ENCODE peak calls at places on chromosomes 1 and 21, in four cellular contexts. One of them, this sample, is unnamed.

GRCh38 chr1:51168266-51168845 is 66.3 kb downstream of the C1orf185 start:
- DNase-seq in A549: no peak
- DNase-seq in body of pancreas: no peak
- DNase-seq in heart left ventricle: no peak
- DNase-seq in this sample: no peak

GRCh38 chr1:151838491-151839412 is 868 bp downstream of the C2CD4D start:
- DNase-seq in A549: no peak
- DNase-seq in body of pancreas: no peak
- DNase-seq in heart left ventricle: no peak
- DNase-seq in this sample: no peak

GRCh38 chr1:85278853-85279314 is 2.5 kb upstream of the BCL10 start:
- DNase-seq in A549: peak; percentile 72
- DNase-seq in body of pancreas: peak; percentile 27
- DNase-seq in heart left ventricle: no peak
- DNase-seq in this sample: peak; percentile 86

GRCh38 chr1:81298321-81298720 is 502.4 kb upstream of the ADGRL2 start:
- DNase-seq in A549: no peak
- DNase-seq in body of pancreas: no peak
- DNase-seq in heart left ventricle: no peak
- DNase-seq in this sample: no peak

GRCh38 chr1:153944005-153944821 is 2.3 kb downstream of the DENND4B start:
- DNase-seq in A549: no peak
- DNase-seq in body of pancreas: no peak
- DNase-seq in heart left ventricle: no peak
- DNase-seq in this sample: no peak

GRCh38 chr1:215554865-215555264 is 12.2 kb upstream of the KCTD3 start:
- DNase-seq in A549: no peak
- DNase-seq in body of pancreas: no peak
- DNase-seq in heart left ventricle: no peak
- DNase-seq in this sample: no peak

GRCh38 chr1:61930246-61930645 is 188.0 kb downstream of the PATJ start:
- DNase-seq in A549: no peak
- DNase-seq in body of pancreas: no peak
- DNase-seq in heart left ventricle: no peak
- DNase-seq in this sample: no peak

GRCh38 chr1:30286984-30287839 is 436.2 kb downstream of the MATN1 start:
- DNase-seq in A549: no peak
- DNase-seq in body of pancreas: no peak
- DNase-seq in heart left ventricle: no peak
- DNase-seq in this sample: no peak

GRCh38 chr1:6519935-6520621 is 28.6 kb upstream of the PLEKHG5 start:
- DNase-seq in A549: no peak
- DNase-seq in body of pancreas: peak; percentile 32
- DNase-seq in heart left ventricle: no peak
- DNase-seq in this sample: peak; percentile 80

GRCh38 chr1:47703981-47704596 is 266.2 kb downstream of the FOXD2 start:
- DNase-seq in A549: peak; percentile 15
- DNase-seq in body of pancreas: no peak
- DNase-seq in heart left ventricle: no peak
- DNase-seq in this sample: peak; percentile 32

GRCh38 chr21:38979271-38980196 is 173.8 kb downstream of the ETS2 start:
- DNase-seq in A549: no peak
- DNase-seq in body of pancreas: no peak
- DNase-seq in heart left ventricle: no peak
- DNase-seq in this sample: no peak

GRCh38 chr1:85801520-85801919 is 93.3 kb upstream of the ZNHIT6 start:
- DNase-seq in A549: no peak
- DNase-seq in body of pancreas: no peak
- DNase-seq in heart left ventricle: no peak
- DNase-seq in this sample: peak; percentile 11

GRCh38 chr1:25217015-25217414 is 15.3 kb downstream of the SYF2 start:
- DNase-seq in A549: no peak
- DNase-seq in body of pancreas: no peak
- DNase-seq in heart left ventricle: no peak
- DNase-seq in this sample: no peak

GRCh38 chr1:165603810-165604209 is 27.2 kb upstream of the MGST3 start:
- DNase-seq in A549: no peak
- DNase-seq in body of pancreas: no peak
- DNase-seq in heart left ventricle: no peak
- DNase-seq in this sample: no peak

GRCh38 chr1:975896-976683 is 5.8 kb downstream of the PERM1 start:
- DNase-seq in A549: peak; percentile 80
- DNase-seq in body of pancreas: peak; percentile 71
- DNase-seq in heart left ventricle: no peak
- DNase-seq in this sample: peak; percentile 77

GRCh38 chr1:46622341-46622740 is 5.7 kb upstream of the MOB3C start:
- DNase-seq in A549: peak; percentile 44
- DNase-seq in body of pancreas: peak; percentile 60
- DNase-seq in heart left ventricle: no peak
- DNase-seq in this sample: peak; percentile 36

GRCh38 chr21:45322960-45323461 is 35.3 kb upstream of the POFUT2 start:
- DNase-seq in A549: peak; percentile 69
- DNase-seq in body of pancreas: peak; percentile 71
- DNase-seq in heart left ventricle: peak; percentile 32
- DNase-seq in this sample: no peak

GRCh38 chr1:110874303-110875215 is 1.6 kb downstream of the CD53 start:
- DNase-seq in A549: no peak
- DNase-seq in body of pancreas: no peak
- DNase-seq in heart left ventricle: no peak
- DNase-seq in this sample: no peak

GRCh38 chr1:43436371-43436770 is 17.4 kb downstream of the HYI start:
- DNase-seq in A549: no peak
- DNase-seq in body of pancreas: no peak
- DNase-seq in heart left ventricle: peak; percentile 1
- DNase-seq in this sample: no peak

GRCh38 chr1:29388884-29389283 is 152.6 kb downstream of the PTPRU start:
- DNase-seq in A549: no peak
- DNase-seq in body of pancreas: no peak
- DNase-seq in heart left ventricle: no peak
- DNase-seq in this sample: no peak

GRCh38 chr21:33443174-33443573 is 36.6 kb downstream of the TMEM50B start:
- DNase-seq in A549: no peak
- DNase-seq in body of pancreas: no peak
- DNase-seq in heart left ventricle: no peak
- DNase-seq in this sample: no peak

GRCh38 chr1:182595641-182596240 is 6.7 kb upstream of the RNASEL start:
- DNase-seq in A549: peak; percentile 62
- DNase-seq in body of pancreas: peak; percentile 85
- DNase-seq in heart left ventricle: peak; percentile 56
- DNase-seq in this sample: peak; percentile 51

GRCh38 chr1:187689137-187689536 is 860.4 kb downstream of the PLA2G4A start:
- DNase-seq in A549: no peak
- DNase-seq in body of pancreas: peak; percentile 82
- DNase-seq in heart left ventricle: no peak
- DNase-seq in this sample: peak; percentile 6

GRCh38 chr1:97820470-97821188 is 100.2 kb downstream of the DPYD start:
- DNase-seq in A549: no peak
- DNase-seq in body of pancreas: no peak
- DNase-seq in heart left ventricle: no peak
- DNase-seq in this sample: peak; percentile 5

GRCh38 chr1:33347650-33347992 is 26.7 kb upstream of the A3GALT2 start:
- DNase-seq in A549: peak; percentile 11
- DNase-seq in body of pancreas: no peak
- DNase-seq in heart left ventricle: peak; percentile 73
- DNase-seq in this sample: no peak

GRCh38 chr1:38064232-38064903 is 17.8 kb upstream of the POU3F1 start:
- DNase-seq in A549: no peak
- DNase-seq in body of pancreas: no peak
- DNase-seq in heart left ventricle: no peak
- DNase-seq in this sample: peak; percentile 73

GRCh38 chr1:48084826-48085225 is 87.6 kb upstream of the TRABD2B start:
- DNase-seq in A549: no peak
- DNase-seq in body of pancreas: no peak
- DNase-seq in heart left ventricle: no peak
- DNase-seq in this sample: no peak

GRCh38 chr1:226827458-226827857 is 43.0 kb upstream of the PSEN2 start:
- DNase-seq in A549: no peak
- DNase-seq in body of pancreas: peak; percentile 26
- DNase-seq in heart left ventricle: peak; percentile 81
- DNase-seq in this sample: no peak

GRCh38 chr1:217713223-217713622 is 82.1 kb downstream of the SPATA17 start:
- DNase-seq in A549: no peak
- DNase-seq in body of pancreas: no peak
- DNase-seq in heart left ventricle: no peak
- DNase-seq in this sample: peak; percentile 33

GRCh38 chr21:41325138-41325537 is 8.5 kb downstream of the FAM3B start:
- DNase-seq in A549: no peak
- DNase-seq in body of pancreas: no peak
- DNase-seq in heart left ventricle: no peak
- DNase-seq in this sample: no peak

GRCh38 chr1:93707956-93708355 is 26.3 kb upstream of the BCAR3 start:
- DNase-seq in A549: no peak
- DNase-seq in body of pancreas: no peak
- DNase-seq in heart left ventricle: no peak
- DNase-seq in this sample: no peak

GRCh38 chr1:7470904-7471638 is 300.0 kb upstream of the VAMP3 start:
- DNase-seq in A549: peak; percentile 90
- DNase-seq in body of pancreas: peak; percentile 22
- DNase-seq in heart left ventricle: peak; percentile 73
- DNase-seq in this sample: peak; percentile 98

GRCh38 chr1:48470506-48470905 is 1.5 kb downstream of the SPATA6 start:
- DNase-seq in A549: no peak
- DNase-seq in body of pancreas: peak; percentile 55
- DNase-seq in heart left ventricle: peak; percentile 66
- DNase-seq in this sample: no peak

GRCh38 chr1:232538224-232538942 is 91.5 kb downstream of the SIPA1L2 start:
- DNase-seq in A549: peak; percentile 40
- DNase-seq in body of pancreas: no peak
- DNase-seq in heart left ventricle: no peak
- DNase-seq in this sample: peak; percentile 41

GRCh38 chr1:116486424-116486823 is 84.4 kb downstream of the CD58 start:
- DNase-seq in A549: no peak
- DNase-seq in body of pancreas: no peak
- DNase-seq in heart left ventricle: no peak
- DNase-seq in this sample: peak; percentile 34

GRCh38 chr1:94036721-94037120 is 84.2 kb downstream of the ABCA4 start:
- DNase-seq in A549: no peak
- DNase-seq in body of pancreas: no peak
- DNase-seq in heart left ventricle: no peak
- DNase-seq in this sample: no peak

GRCh38 chr21:45393833-45394638 is 10.9 kb upstream of the COL18A1 start:
- DNase-seq in A549: no peak
- DNase-seq in body of pancreas: no peak
- DNase-seq in heart left ventricle: peak; percentile 14
- DNase-seq in this sample: no peak

GRCh38 chr1:193629875-193630274 is 443.5 kb upstream of the B3GALT2 start:
- DNase-seq in A549: no peak
- DNase-seq in body of pancreas: no peak
- DNase-seq in heart left ventricle: no peak
- DNase-seq in this sample: no peak

GRCh38 chr1:40693425-40693824 is 1.9 kb downstream of the NFYC start:
- DNase-seq in A549: no peak
- DNase-seq in body of pancreas: no peak
- DNase-seq in heart left ventricle: no peak
- DNase-seq in this sample: no peak
- H3K27ac ChIP-seq in A549: peak overlapping the region; percentile 100
- H3K27ac ChIP-seq in body of pancreas: peak overlapping the region; percentile 97
- H3K27ac ChIP-seq in heart left ventricle: no peak overlapping the region
- H3K27ac ChIP-seq in this sample: no peak overlapping the region

GRCh38 chr1:15969321-15969880 is 6.5 kb downstream of the ZBTB17 start:
- DNase-seq in A549: no peak
- DNase-seq in body of pancreas: no peak
- DNase-seq in heart left ventricle: no peak
- DNase-seq in this sample: no peak

GRCh38 chr1:15968172-15968571 is 7.7 kb downstream of the ZBTB17 start:
- DNase-seq in A549: no peak
- DNase-seq in body of pancreas: no peak
- DNase-seq in heart left ventricle: no peak
- DNase-seq in this sample: no peak

GRCh38 chr1:15966081-15966955 is 9.6 kb downstream of the ZBTB17 start:
- DNase-seq in A549: no peak
- DNase-seq in body of pancreas: peak; percentile 37
- DNase-seq in heart left ventricle: no peak
- DNase-seq in this sample: no peak

GRCh38 chr1:15965228-15965767 is 10.6 kb downstream of the ZBTB17 start:
- DNase-seq in A549: no peak
- DNase-seq in body of pancreas: no peak
- DNase-seq in heart left ventricle: no peak
- DNase-seq in this sample: no peak

GRCh38 chr1:15966956-15967344 is 9.0 kb downstream of the ZBTB17 start:
- DNase-seq in A549: no peak
- DNase-seq in body of pancreas: no peak
- DNase-seq in heart left ventricle: no peak
- DNase-seq in this sample: no peak
- H3K27ac ChIP-seq in A549: no peak overlapping the region
- H3K27ac ChIP-seq in body of pancreas: peak overlapping the region; percentile 57
- H3K27ac ChIP-seq in heart left ventricle: no peak overlapping the region
- H3K27ac ChIP-seq in this sample: no peak overlapping the region

GRCh38 chr1:31598980-31599379 is 18.5 kb upstream of the HCRTR1 start:
- DNase-seq in A549: no peak
- DNase-seq in body of pancreas: no peak
- DNase-seq in heart left ventricle: no peak
- DNase-seq in this sample: no peak

GRCh38 chr1:31595836-31596736 is 19.8 kb downstream of the TINAGL1 start:
- DNase-seq in A549: no peak
- DNase-seq in body of pancreas: no peak
- DNase-seq in heart left ventricle: no peak
- DNase-seq in this sample: no peak

GRCh38 chr1:31593770-31594632 is 17.7 kb downstream of the TINAGL1 start:
- DNase-seq in A549: peak; percentile 67
- DNase-seq in body of pancreas: peak; percentile 89
- DNase-seq in heart left ventricle: peak; percentile 83
- DNase-seq in this sample: peak; percentile 69

GRCh38 chr1:31593136-31593665 is 16.9 kb downstream of the TINAGL1 start:
- DNase-seq in A549: no peak
- DNase-seq in body of pancreas: no peak
- DNase-seq in heart left ventricle: no peak
- DNase-seq in this sample: no peak

DNA sequence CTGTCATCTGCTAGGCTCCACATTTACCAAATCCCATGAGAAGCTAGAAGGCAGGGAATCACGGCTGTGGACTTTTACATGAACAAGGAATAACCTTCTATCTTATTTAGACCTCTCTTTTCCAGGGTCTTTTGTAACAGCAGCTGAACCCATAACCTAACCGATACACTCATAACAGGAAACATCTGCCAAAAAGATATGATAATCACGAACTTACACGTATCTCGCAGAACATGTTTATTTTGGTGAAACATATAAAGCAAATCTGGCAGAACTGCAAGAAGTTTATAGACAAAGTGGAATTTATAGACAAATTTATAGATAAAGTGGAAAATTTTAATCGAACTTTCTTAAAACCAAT is 20.4 kb downstream of the TINAGL1 start:
- DNase-seq in A549: no peak
- DNase-seq in body of pancreas: no peak
- DNase-seq in heart left ventricle: no peak
- DNase-seq in this sample: no peak
- H3K27ac ChIP-seq in A549: no peak overlapping the region
- H3K27ac ChIP-seq in body of pancreas: no peak overlapping the region
- H3K27ac ChIP-seq in heart left ventricle: peak overlapping the region; percentile 51
- H3K27ac ChIP-seq in this sample: no peak overlapping the region

GRCh38 chr1:228141871-228142615 is 2.0 kb downstream of the GUK1 start:
- DNase-seq in A549: no peak
- DNase-seq in body of pancreas: peak; percentile 7
- DNase-seq in heart left ventricle: peak; percentile 35
- DNase-seq in this sample: no peak
- H3K27ac ChIP-seq in A549: no peak overlapping the region
- H3K27ac ChIP-seq in body of pancreas: peak overlapping the region; percentile 98
- H3K27ac ChIP-seq in heart left ventricle: peak overlapping the region; percentile 96
- H3K27ac ChIP-seq in this sample: peak overlapping the region; percentile 100